ENCODE peak calls at places on chromosomes 11 and 22, in four cellular contexts. D, C, B and W are unnamed samples.

GRCh38 chr11:94909371-94909820 is 64.0 kb downstream of the CWC15 start:
- DNase-seq in D (no peak), C (no peak), B (no peak), W (no peak)

GRCh38 chr22:41480397-41480735 is 11.4 kb downstream of the ACO2 start:
- DNase-seq in D (no peak), C (no peak), B (no peak), W (no peak)

GRCh38 chr11:119504366-119504765 is 81.4 kb upstream of the THY1 start:
- DNase-seq in D (no peak), C (no peak), B (no peak), W (no peak)

GRCh38 chr11:12150831-12151382 is 40.5 kb downstream of the MICAL2 start:
- DNase-seq in D (no peak), C (peak; percentile 50), B (peak; percentile 7), W (no peak)

GRCh38 chr22:30863161-30863833 is 105.3 kb downstream of the MORC2 start:
- DNase-seq in D (no peak), C (no peak), B (peak; percentile 42), W (no peak)

GRCh38 chr11:12666905-12667304 is 7.3 kb upstream of the TEAD1 start:
- DNase-seq in D (no peak), C (no peak), B (no peak), W (no peak)

GRCh38 chr11:57144075-57144474 is 37.7 kb upstream of the LRRC55 start:
- DNase-seq in D (no peak), C (no peak), B (no peak), W (no peak)

GRCh38 chr11:115665345-115665901 is 161.2 kb upstream of the CADM1 start:
- DNase-seq in D (peak; percentile 82), C (no peak), B (no peak), W (no peak)

GRCh38 chr11:71358122-71358728 is 90.0 kb downstream of the DHCR7 start:
- DNase-seq in D (no peak), C (no peak), B (no peak), W (no peak)

GRCh38 chr11:12842933-12843636 is 166.0 kb upstream of the RASSF10 start:
- DNase-seq in D (peak; percentile 89), C (peak; percentile 54), B (no peak), W (peak; percentile 42)

GRCh38 chr11:43845816-43846215 is 34.8 kb upstream of the ALKBH3 start:
- DNase-seq in D (no peak), C (no peak), B (no peak), W (no peak)

GRCh38 chr11:74717211-74717997 is 13.8 kb downstream of the CHRDL2 start:
- DNase-seq in D (peak; percentile 35), C (no peak), B (no peak), W (no peak)

GRCh38 chr11:47724041-47724729 is 9.0 kb upstream of the AGBL2 start:
- DNase-seq in D (no peak), C (peak; percentile 27), B (no peak), W (peak; percentile 2)

GRCh38 chr11:88886796-88887195 is 179.0 kb downstream of the GRM5 start:
- DNase-seq in D (peak; percentile 70), C (peak; percentile 51), B (no peak), W (peak; percentile 13)

GRCh38 chr11:122853971-122854446 is 15.7 kb downstream of the CRTAM start:
- DNase-seq in D (peak; percentile 82), C (peak; percentile 72), B (no peak), W (peak; percentile 31)

GRCh38 chr11:1647901-1648721 is 18.5 kb downstream of the KRTAP5-5 start:
- DNase-seq in D (no peak), C (no peak), B (no peak), W (no peak)

GRCh38 chr11:26849009-26849408 is 127.1 kb upstream of the SLC5A12 start:
- DNase-seq in D (no peak), C (no peak), B (peak; percentile 65), W (no peak)

GRCh38 chr22:23824476-23825245 is 14.1 kb downstream of the DERL3 start:
- DNase-seq in D (no peak), C (no peak), B (no peak), W (no peak)

GRCh38 chr11:79026803-79027445 is 413.9 kb downstream of the TENM4 start:
- DNase-seq in D (no peak), C (no peak), B (no peak), W (no peak)

GRCh38 chr11:57217053-57217452 is 20.0 kb downstream of the APLNR start:
- DNase-seq in D (no peak), C (no peak), B (no peak), W (no peak)

GRCh38 chr22:41425704-41426365 is 20.8 kb downstream of the TOB2 start:
- DNase-seq in D (no peak), C (peak; percentile 28), B (no peak), W (no peak)

GRCh38 chr22:18119409-18120110 is 9.0 kb downstream of the TUBA8 start:
- DNase-seq in D (no peak), C (no peak), B (peak; percentile 61), W (no peak)

GRCh38 chr11:70066628-70067027 is 11.5 kb upstream of the ANO1 start:
- DNase-seq in D (no peak), C (no peak), B (no peak), W (no peak)

GRCh38 chr11:76588455-76589325 is 81.9 kb downstream of the LRRC32 start:
- DNase-seq in D (no peak), C (peak; percentile 29), B (peak; percentile 72), W (no peak)

GRCh38 chr11:70281114-70281729 is 10.7 kb downstream of the PPFIA1 start:
- DNase-seq in D (no peak), C (no peak), B (no peak), W (no peak)

GRCh38 chr22:47204002-47204979 is 441.8 kb downstream of the TBC1D22A start:
- DNase-seq in D (no peak), C (no peak), B (no peak), W (no peak)

GRCh38 chr11:117443269-117444186 is 115.9 kb downstream of the CEP164 start:
- DNase-seq in D (peak; percentile 88), C (no peak), B (peak; percentile 72), W (no peak)

GRCh38 chr11:96254087-96254486 is 88.9 kb downstream of the MAML2 start:
- DNase-seq in D (no peak), C (peak; percentile 65), B (no peak), W (no peak)

GRCh38 chr11:2419638-2420501 is 19.3 kb downstream of the TSSC4 start:
- DNase-seq in D (peak; percentile 90), C (peak; percentile 22), B (peak; percentile 88), W (peak; percentile 18)

GRCh38 chr11:134142536-134142935 is 73.7 kb downstream of the JAM3 start:
- DNase-seq in D (no peak), C (no peak), B (no peak), W (no peak)

GRCh38 chr11:19952101-19952605 is 208.1 kb downstream of the DBX1 start:
- DNase-seq in D (no peak), C (no peak), B (no peak), W (no peak)

GRCh38 chr11:6742260-6742659 is 29.5 kb downstream of the OR2AG2 start:
- DNase-seq in D (no peak), C (no peak), B (no peak), W (no peak)

GRCh38 chr22:24411256-24412004 is 16.0 kb upstream of the ADORA2A start:
- DNase-seq in D (no peak), C (no peak), B (no peak), W (no peak)

GRCh38 chr11:67022961-67023956 is at the start of gene SYT12:
- DNase-seq in D (peak; percentile 65), C (no peak), B (no peak), W (no peak)
- H3K4me1 ChIP-seq in D (peaks cover 9% of the 10 kb centered on the region), C (peaks cover 49% of the 10 kb centered on the region), B (peaks cover 11% of the 10 kb centered on the region), W (peaks cover 15% of the 10 kb centered on the region)

GRCh38 chr11:121113611-121114010 is 12.6 kb downstream of the TECTA start:
- DNase-seq in D (peak; percentile 35), C (no peak), B (no peak), W (no peak)

GRCh38 chr11:121109916-121110656 is 9.0 kb downstream of the TECTA start:
- DNase-seq in D (no peak), C (no peak), B (no peak), W (no peak)

GRCh38 chr11:121111053-121111724 is 10.1 kb downstream of the TECTA start:
- DNase-seq in D (no peak), C (no peak), B (no peak), W (no peak)

GRCh38 chr11:121108413-121108812 is 7.4 kb downstream of the TECTA start:
- DNase-seq in D (no peak), C (no peak), B (no peak), W (no peak)

GRCh38 chr11:121112498-121113455 is 11.7 kb downstream of the TECTA start:
- DNase-seq in D (peak; percentile 81), C (peak; percentile 56), B (peak; percentile 75), W (peak; percentile 20)
- TF ChIP-seq CTCF in D (peak; percentile 70), C (peak; percentile 57), B (peak; percentile 66), W (peak; percentile 77)

DNA sequence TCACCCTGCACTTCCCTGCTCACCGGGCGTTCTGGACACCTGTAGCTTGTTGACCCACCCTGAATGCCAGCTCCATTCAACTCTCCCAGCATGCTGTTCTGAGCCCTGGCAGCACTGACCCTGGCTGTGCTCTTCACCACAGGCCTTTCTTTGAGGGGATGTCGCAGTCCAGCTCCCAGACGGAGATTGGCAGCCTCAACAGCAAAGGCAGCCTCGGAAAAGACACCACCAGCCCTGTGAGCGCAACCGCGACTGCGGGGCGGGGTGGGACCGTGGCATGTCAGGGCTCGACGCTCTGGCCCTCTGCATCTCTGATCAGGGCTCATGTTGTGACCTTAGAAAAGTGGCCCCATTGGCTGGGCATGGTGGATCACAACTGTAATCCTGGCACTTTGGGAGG is 47.4 kb upstream of the RAB1B start:
- DNase-seq in D (no peak), C (no peak), B (peak; percentile 52), W (no peak)
- H3K27ac ChIP-seq in D (no peak overlapping the region), C (no peak overlapping the region), B (no peak overlapping the region), W (no peak overlapping the region)

DNA sequence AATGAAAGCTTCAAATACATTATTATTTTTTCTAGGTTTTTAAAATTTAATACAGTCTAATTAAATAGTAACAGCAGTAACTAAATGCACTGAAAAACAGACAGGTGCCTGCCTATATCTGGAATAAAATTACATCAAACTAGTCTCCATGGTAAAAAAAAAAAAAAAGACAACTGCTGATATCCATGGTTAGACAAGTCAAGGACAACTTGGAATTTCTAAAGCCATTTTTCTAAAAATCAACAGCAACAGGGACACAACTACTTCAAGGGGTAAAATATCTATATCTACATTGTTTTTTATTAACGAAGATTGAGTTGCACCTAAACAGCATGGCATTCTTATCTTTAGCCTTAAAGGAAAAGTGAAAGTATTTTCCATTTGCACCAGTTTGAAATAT is 74.7 kb upstream of the VPREB1 start:
- DNase-seq in D (no peak), C (no peak), B (no peak), W (no peak)
- H3K4me1 ChIP-seq in D (no peaks in the 10 kb centered on the region), C (no peaks in the 10 kb centered on the region), B (no peaks in the 10 kb centered on the region), W (no peaks in the 10 kb centered on the region)